ENCODE peak calls at places on chromosomes 3 and 15, in five cellular contexts. O, L, V, C and X are unnamed samples.

GRCh38 chr3:114567774-114568173 is 273.9 kb downstream of the TIGIT start:
- DNase-seq in O (no peak), L (peak; percentile 12), V (peak; percentile 17), C (no peak), X (no peak)

GRCh38 chr3:194931366-194931765 is 245.7 kb downstream of the FAM43A start:
- DNase-seq in O (no peak), L (no peak), V (no peak), C (no peak), X (no peak)

GRCh38 chr3:38834110-38834509 is 18.1 kb upstream of the SCN10A start:
- DNase-seq in O (peak; percentile 44), L (peak; percentile 58), V (peak; percentile 73), C (peak; percentile 92), X (no peak)

GRCh38 chr15:98903377-98904018 is 104.1 kb downstream of the PGPEP1L start:
- DNase-seq in O (peak; percentile 40), L (no peak), V (no peak), C (peak; percentile 71), X (no peak)

GRCh38 chr3:134829716-134830115 is 34.7 kb downstream of the EPHB1 start:
- DNase-seq in O (no peak), L (no peak), V (no peak), C (no peak), X (no peak)

GRCh38 chr3:171349392-171349791 is 110.8 kb downstream of the TNIK start:
- DNase-seq in O (peak; percentile 61), L (no peak), V (no peak), C (peak; percentile 41), X (no peak)

GRCh38 chr15:57923311-57923710 is 142.2 kb downstream of the ALDH1A2 start:
- DNase-seq in O (no peak), L (no peak), V (no peak), C (peak; percentile 9), X (no peak)

GRCh38 chr3:126782554-126782953 is 78.5 kb downstream of the CHCHD6 start:
- DNase-seq in O (peak; percentile 91), L (no peak), V (peak; percentile 63), C (peak; percentile 97), X (no peak)

GRCh38 chr15:59691194-59691805 is 2.2 kb upstream of the BNIP2 start:
- DNase-seq in O (peak; percentile 61), L (peak; percentile 37), V (peak; percentile 63), C (peak; percentile 67), X (peak; percentile 71)

GRCh38 chr3:37768107-37768809 is 93.4 kb upstream of the CTDSPL start:
- DNase-seq in O (peak; percentile 16), L (no peak), V (peak; percentile 82), C (no peak), X (no peak)

GRCh38 chr3:105274958-105275357 is 91.8 kb upstream of the ALCAM start:
- DNase-seq in O (peak; percentile 95), L (no peak), V (no peak), C (peak; percentile 70), X (no peak)

GRCh38 chr15:92510163-92510882 is 116.6 kb downstream of the ST8SIA2 start:
- DNase-seq in O (peak; percentile 5), L (peak; percentile 81), V (peak; percentile 17), C (peak; percentile 18), X (no peak)

GRCh38 chr3:65526656-65527055 is 512.1 kb downstream of the MAGI1 start:
- DNase-seq in O (no peak), L (no peak), V (no peak), C (no peak), X (no peak)

GRCh38 chr3:48334605-48335004 is 1.1 kb upstream of the SPINK8 start:
- DNase-seq in O (no peak), L (no peak), V (no peak), C (no peak), X (no peak)

GRCh38 chr15:59846100-59846499 is 157.0 kb upstream of the BNIP2 start:
- DNase-seq in O (no peak), L (no peak), V (no peak), C (no peak), X (no peak)

GRCh38 chr3:107992976-107993684 is 97.7 kb downstream of the CD47 start:
- DNase-seq in O (peak; percentile 94), L (no peak), V (peak; percentile 35), C (peak; percentile 91), X (no peak)

GRCh38 chr15:101123222-101123910 is 128.5 kb downstream of the CHSY1 start:
- DNase-seq in O (no peak), L (no peak), V (no peak), C (peak; percentile 74), X (no peak)

GRCh38 chr3:31968927-31969418 is 12.1 kb downstream of the OSBPL10 start:
- DNase-seq in O (peak; percentile 97), L (peak; percentile 73), V (peak; percentile 37), C (peak; percentile 90), X (no peak)

GRCh38 chr3:42507751-42508335 is 5.4 kb downstream of the VIPR1 start:
- DNase-seq in O (no peak), L (no peak), V (no peak), C (no peak), X (no peak)

GRCh38 chr15:54082836-54083492 is 104.7 kb downstream of the UNC13C start:
- DNase-seq in O (peak; percentile 14), L (peak; percentile 2), V (no peak), C (peak; percentile 10), X (peak; percentile 32)

GRCh38 chr15:25689592-25689991 is 173.5 kb downstream of the ATP10A start:
- DNase-seq in O (no peak), L (peak; percentile 55), V (no peak), C (no peak), X (no peak)

GRCh38 chr3:151905647-151906046 is 32.2 kb downstream of the SUCNR1 start:
- DNase-seq in O (peak; percentile 81), L (no peak), V (no peak), C (no peak), X (no peak)

GRCh38 chr3:177591371-177591770 is 394.1 kb upstream of the TBL1XR1 start:
- DNase-seq in O (no peak), L (no peak), V (no peak), C (peak; percentile 17), X (no peak)

DNA sequence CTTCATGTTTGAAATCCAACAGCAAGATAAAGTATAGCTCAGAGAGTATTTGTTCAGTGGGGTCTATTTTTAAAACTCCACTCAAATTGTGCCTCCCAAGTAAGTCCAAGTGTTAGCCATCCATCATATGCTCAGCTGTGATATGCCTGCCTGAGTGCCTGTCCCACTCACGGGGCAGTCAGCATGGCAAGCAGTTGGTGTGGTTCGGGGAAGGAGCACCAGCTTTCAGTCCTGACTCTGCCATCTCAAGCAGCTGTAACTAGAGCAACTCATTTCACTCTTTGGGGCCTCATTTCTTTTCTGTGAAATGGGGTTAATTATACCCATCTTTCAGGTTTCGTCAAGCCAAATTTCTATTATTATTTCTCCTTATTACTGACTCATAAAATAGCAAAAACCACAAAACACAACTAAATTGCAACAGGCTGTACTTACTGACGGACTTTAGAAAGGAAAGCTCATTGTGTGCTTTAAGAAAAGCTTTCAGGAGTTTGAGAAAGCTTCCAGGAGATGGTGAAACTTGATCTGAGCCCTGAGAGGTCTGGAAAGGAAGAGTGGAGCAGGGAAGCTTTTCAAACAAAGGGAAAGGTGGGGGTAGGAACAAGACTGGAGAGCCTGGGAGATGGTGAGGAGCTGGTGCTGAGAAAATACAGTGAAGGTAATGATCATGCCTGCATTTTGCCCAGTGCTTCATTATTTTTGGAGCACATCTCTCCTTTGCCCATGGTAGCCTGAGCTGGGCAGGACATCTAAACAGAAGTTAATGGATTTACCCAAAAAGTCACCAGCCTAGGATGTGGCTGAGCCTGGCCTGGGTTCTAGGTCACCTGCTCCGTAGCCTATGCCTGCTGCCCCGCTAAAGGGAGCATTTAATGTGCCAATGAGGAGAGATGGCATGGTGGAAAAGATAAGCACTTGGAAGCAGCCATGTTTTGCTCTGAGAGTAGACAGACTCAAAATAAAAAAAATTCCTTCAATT is 42.1 kb upstream of the RHO start:
- DNase-seq in O (peak; percentile 43), L (peak; percentile 54), V (no peak), C (peak; percentile 83), X (no peak)
- TF ChIP-seq EZH2phosphoT487 in O (no peak), L (no peak), V (no peak), C (no peak), X (no peak)

GRCh38 chr15:65374334-65374733 is 3.5 kb downstream of the IGDCC3 start:
- DNase-seq in O (no peak), L (no peak), V (no peak), C (no peak), X (no peak)

GRCh38 chr15:65373163-65373651 is 4.6 kb downstream of the IGDCC3 start:
- DNase-seq in O (no peak), L (peak; percentile 56), V (no peak), C (no peak), X (no peak)

GRCh38 chr15:65375871-65376552 is 1.8 kb downstream of the IGDCC3 start:
- DNase-seq in O (no peak), L (peak; percentile 16), V (no peak), C (no peak), X (no peak)

GRCh38 chr15:65376767-65377104 is 1.1 kb downstream of the IGDCC3 start:
- DNase-seq in O (no peak), L (no peak), V (peak; percentile 48), C (peak; percentile 11), X (no peak)

GRCh38 chr15:65374831-65375401 is 2.9 kb downstream of the IGDCC3 start:
- DNase-seq in O (no peak), L (peak; percentile 38), V (no peak), C (no peak), X (no peak)
- TF ChIP-seq EZH2phosphoT487 in O (no peak), L (no peak), V (no peak), C (no peak), X (no peak)

GRCh38 chr15:50810128-50810527 is 44.6 kb upstream of the SPPL2A start:
- DNase-seq in O (no peak), L (no peak), V (no peak), C (peak; percentile 16), X (no peak)

GRCh38 chr15:50814634-50815033 is 49.1 kb upstream of the SPPL2A start:
- DNase-seq in O (no peak), L (no peak), V (no peak), C (no peak), X (no peak)

GRCh38 chr15:50816191-50816590 is 50.7 kb upstream of the SPPL2A start:
- DNase-seq in O (peak; percentile 82), L (no peak), V (no peak), C (no peak), X (no peak)

GRCh38 chr15:50813865-50814264 is 48.4 kb upstream of the SPPL2A start:
- DNase-seq in O (no peak), L (no peak), V (no peak), C (peak; percentile 17), X (no peak)

DNA sequence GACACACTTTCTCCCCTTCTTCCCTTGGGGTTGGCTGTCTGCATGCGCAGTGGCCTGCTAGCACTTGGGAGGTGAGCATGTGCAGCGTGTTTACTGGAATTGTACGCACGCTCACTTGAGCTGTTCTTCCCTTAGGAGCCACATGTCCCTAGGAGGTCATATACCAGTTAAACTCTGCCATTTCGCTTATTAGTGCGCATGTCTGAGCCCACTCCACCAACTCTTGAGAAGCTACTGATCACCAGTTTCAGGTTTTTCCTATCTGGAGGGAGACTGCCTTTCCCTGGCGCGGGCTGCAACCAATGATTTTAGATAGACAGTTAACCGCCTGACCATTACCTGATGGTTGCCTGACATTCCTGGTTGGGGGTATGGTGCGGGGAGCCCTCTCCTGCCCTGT is 47.6 kb upstream of the SPPL2A start:
- DNase-seq in O (no peak), L (no peak), V (no peak), C (no peak), X (no peak)
- TF ChIP-seq EZH2phosphoT487 in O (no peak), L (no peak), V (no peak), C (no peak), X (no peak)

DNA sequence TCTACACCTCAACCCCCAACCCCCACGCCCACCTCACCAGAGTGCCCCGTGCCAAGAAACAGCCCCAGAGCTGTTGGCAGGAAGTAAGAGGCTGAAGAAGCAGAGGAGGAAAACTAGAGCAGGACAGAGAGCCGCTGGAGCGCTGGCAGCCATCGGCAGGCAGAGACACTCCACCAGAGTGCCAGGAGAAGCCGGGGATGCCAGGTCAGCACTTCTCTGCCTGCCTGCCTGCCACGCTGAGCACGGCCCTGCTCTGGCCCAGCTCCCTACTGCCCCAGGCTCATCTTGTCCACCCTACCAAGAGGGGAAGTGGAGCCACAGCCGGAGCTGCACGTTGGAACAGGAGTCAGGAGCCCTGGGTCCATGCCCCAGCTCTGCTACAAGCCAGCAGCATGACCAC is 29.7 kb downstream of the CACNA2D2 start:
- DNase-seq in O (no peak), L (no peak), V (no peak), C (peak; percentile 9), X (no peak)
- TF ChIP-seq EZH2phosphoT487 in O (no peak), L (no peak), V (no peak), C (no peak), X (no peak)